ENCODE peak calls at places on chromosomes 4 and X, in four cellular contexts. L is HT1080, P is uterus, O is fibroblast of the aortic adventitia. I is an unnamed sample.

GRCh38 chr4:70954032-70954431 is 39.4 kb upstream of the DCK start:
- DNase-seq in L (peak; percentile 23), O (no peak), P (no peak), I (no peak)

GRCh38 chrX:38126179-38126578 is 94.5 kb downstream of the SRPX start:
- DNase-seq in P (no peak), L (peak; percentile 17), O (no peak), I (no peak)

GRCh38 chr4:180695851-180696250 is 1547.4 kb upstream of the TENM3 start:
- DNase-seq in P (no peak), L (peak; percentile 61), O (peak; percentile 0), I (no peak)

GRCh38 chr4:111630705-111631104 is 514.5 kb upstream of the FAM241A start:
- DNase-seq in P (no peak), O (peak; percentile 54), L (peak; percentile 51), I (peak; percentile 7)

GRCh38 chr4:127446309-127446708 is 186.4 kb upstream of the INTU start:
- DNase-seq in P (no peak), L (no peak), O (peak; percentile 1), I (peak; percentile 53)

GRCh38 chrX:100748133-100748532 is 16.2 kb upstream of the SYTL4 start:
- DNase-seq in O (no peak), P (no peak), L (peak; percentile 43), I (no peak)

GRCh38 chr4:71958978-71959377 is 72.8 kb upstream of the NPFFR2 start:
- DNase-seq in O (no peak), P (no peak), L (no peak), I (no peak)

GRCh38 chr4:70992354-70992753 is 1.1 kb upstream of the DCK start:
- DNase-seq in L (no peak), P (no peak), O (no peak), I (no peak)

GRCh38 chrX:22164770-22165388 is 107.8 kb upstream of the CBLL2 start:
- DNase-seq in P (no peak), O (peak; percentile 28), L (peak; percentile 74), I (peak; percentile 2)

GRCh38 chrX:11435568-11435967 is 142.4 kb downstream of the AMELX start:
- DNase-seq in P (no peak), L (peak; percentile 55), O (peak; percentile 92), I (peak; percentile 81)

GRCh38 chr4:14125375-14126129 is 498.0 kb upstream of the BOD1L1 start:
- DNase-seq in O (no peak), P (no peak), L (no peak), I (peak; percentile 21)

GRCh38 chr4:38237139-38237538 is 276.9 kb downstream of the PTTG2 start:
- DNase-seq in L (peak; percentile 83), O (peak; percentile 69), P (no peak), I (peak; percentile 68)

GRCh38 chr4:10599574-10599973 is 85.0 kb downstream of the CLNK start:
- DNase-seq in O (no peak), L (no peak), P (no peak), I (no peak)